ENCODE peak calls at places on chromosomes 7 and 10, in seven cellular contexts. One of them, this sample, is unnamed.

GRCh38 chr7:95904099-95904498 is 131.7 kb downstream of the DYNC1I1 start:
- DNase-seq in K562: no peak
- DNase-seq in IMR-90: no peak
- DNase-seq in mammary epithelial cell: no peak
- DNase-seq in PC-9: no peak
- DNase-seq in A549: no peak
- DNase-seq in SK-N-SH: no peak
- DNase-seq in this sample: no peak

GRCh38 chr10:123926401-123927264 is 35.0 kb upstream of the CPXM2 start:
- DNase-seq in PC-9: no peak
- DNase-seq in mammary epithelial cell: peak
- DNase-seq in A549: peak
- DNase-seq in K562: no peak
- DNase-seq in SK-N-SH: no peak
- DNase-seq in IMR-90: peak
- DNase-seq in this sample: no peak

GRCh38 chr10:80477813-80478212 is 23.7 kb downstream of the TSPAN14 start:
- DNase-seq in PC-9: no peak
- DNase-seq in A549: peak
- DNase-seq in SK-N-SH: no peak
- DNase-seq in K562: peak
- DNase-seq in IMR-90: peak
- DNase-seq in mammary epithelial cell: peak
- DNase-seq in this sample: peak

GRCh38 chr7:80748302-80749042 is 110.0 kb downstream of the CD36 start:
- DNase-seq in K562: no peak
- DNase-seq in PC-9: no peak
- DNase-seq in mammary epithelial cell: no peak
- DNase-seq in SK-N-SH: no peak
- DNase-seq in A549: no peak
- DNase-seq in IMR-90: no peak
- DNase-seq in this sample: peak

GRCh38 chr7:65839846-65840245 is 33.0 kb upstream of the VKORC1L1 start:
- DNase-seq in PC-9: no peak
- DNase-seq in K562: no peak
- DNase-seq in IMR-90: no peak
- DNase-seq in mammary epithelial cell: no peak
- DNase-seq in SK-N-SH: no peak
- DNase-seq in A549: no peak
- DNase-seq in this sample: no peak

GRCh38 chr10:74585231-74586087 is 240.9 kb upstream of the KAT6B start:
- DNase-seq in K562: no peak
- DNase-seq in SK-N-SH: peak
- DNase-seq in mammary epithelial cell: peak
- DNase-seq in A549: no peak
- DNase-seq in PC-9: no peak
- DNase-seq in IMR-90: peak
- DNase-seq in this sample: peak

GRCh38 chr7:98745722-98746318 is 124.0 kb downstream of the TMEM130 start:
- DNase-seq in K562: peak
- DNase-seq in PC-9: peak
- DNase-seq in mammary epithelial cell: peak
- DNase-seq in A549: peak
- DNase-seq in SK-N-SH: peak
- DNase-seq in IMR-90: peak
- DNase-seq in this sample: peak

GRCh38 chr10:84214046-84214572 is 11.2 kb downstream of the LRIT2 start:
- DNase-seq in K562: peak
- DNase-seq in PC-9: no peak
- DNase-seq in SK-N-SH: no peak
- DNase-seq in A549: peak
- DNase-seq in IMR-90: no peak
- DNase-seq in mammary epithelial cell: no peak
- DNase-seq in this sample: no peak

GRCh38 chr7:143514487-143514886 is 36.8 kb downstream of the TAS2R41 start:
- DNase-seq in SK-N-SH: no peak
- DNase-seq in mammary epithelial cell: no peak
- DNase-seq in A549: no peak
- DNase-seq in K562: no peak
- DNase-seq in PC-9: no peak
- DNase-seq in IMR-90: no peak
- DNase-seq in this sample: no peak

GRCh38 chr7:28500143-28500542 is 87.8 kb downstream of the CREB5 start:
- DNase-seq in mammary epithelial cell: no peak
- DNase-seq in A549: no peak
- DNase-seq in SK-N-SH: no peak
- DNase-seq in K562: no peak
- DNase-seq in IMR-90: no peak
- DNase-seq in PC-9: no peak
- DNase-seq in this sample: no peak

GRCh38 chr10:65769828-65770227 is 1156.0 kb upstream of the LRRTM3 start:
- DNase-seq in IMR-90: no peak
- DNase-seq in A549: no peak
- DNase-seq in mammary epithelial cell: peak
- DNase-seq in K562: no peak
- DNase-seq in SK-N-SH: no peak
- DNase-seq in PC-9: no peak
- DNase-seq in this sample: no peak

GRCh38 chr10:108443636-108444035 is 1279.1 kb upstream of the SORCS1 start:
- DNase-seq in mammary epithelial cell: no peak
- DNase-seq in PC-9: no peak
- DNase-seq in SK-N-SH: no peak
- DNase-seq in A549: no peak
- DNase-seq in IMR-90: no peak
- DNase-seq in K562: no peak
- DNase-seq in this sample: no peak

GRCh38 chr10:84659497-84660276 is 331.3 kb downstream of the CCSER2 start:
- DNase-seq in mammary epithelial cell: no peak
- DNase-seq in SK-N-SH: no peak
- DNase-seq in IMR-90: no peak
- DNase-seq in K562: no peak
- DNase-seq in PC-9: no peak
- DNase-seq in A549: no peak
- DNase-seq in this sample: no peak

GRCh38 chr10:14688606-14689005 is 86.1 kb downstream of the FAM107B start:
- DNase-seq in A549: no peak
- DNase-seq in mammary epithelial cell: no peak
- DNase-seq in IMR-90: peak
- DNase-seq in K562: no peak
- DNase-seq in PC-9: no peak
- DNase-seq in SK-N-SH: peak
- DNase-seq in this sample: no peak

GRCh38 chr7:122717356-122718089 is 14.8 kb upstream of the RNF148 start:
- DNase-seq in mammary epithelial cell: no peak
- DNase-seq in K562: no peak
- DNase-seq in IMR-90: no peak
- DNase-seq in PC-9: no peak
- DNase-seq in A549: no peak
- DNase-seq in SK-N-SH: no peak
- DNase-seq in this sample: no peak

GRCh38 chr10:36573246-36573645 is 552.2 kb upstream of the ANKRD30A start:
- DNase-seq in A549: no peak
- DNase-seq in PC-9: no peak
- DNase-seq in K562: no peak
- DNase-seq in mammary epithelial cell: no peak
- DNase-seq in SK-N-SH: no peak
- DNase-seq in IMR-90: no peak
- DNase-seq in this sample: peak

GRCh38 chr7:121620953-121621606 is 225.0 kb upstream of the FAM3C start:
- DNase-seq in mammary epithelial cell: no peak
- DNase-seq in IMR-90: no peak
- DNase-seq in SK-N-SH: no peak
- DNase-seq in K562: peak
- DNase-seq in PC-9: no peak
- DNase-seq in A549: no peak
- DNase-seq in this sample: no peak

GRCh38 chr10:88932539-88933256 is 19.9 kb downstream of the ACTA2 start:
- DNase-seq in K562: peak
- DNase-seq in SK-N-SH: peak
- DNase-seq in mammary epithelial cell: peak
- DNase-seq in PC-9: peak
- DNase-seq in A549: peak
- DNase-seq in IMR-90: peak
- DNase-seq in this sample: peak

GRCh38 chr7:132430863-132431822 is 145.1 kb downstream of the PLXNA4 start:
- DNase-seq in PC-9: no peak
- DNase-seq in K562: peak
- DNase-seq in SK-N-SH: peak
- DNase-seq in IMR-90: peak
- DNase-seq in A549: peak
- DNase-seq in mammary epithelial cell: peak
- DNase-seq in this sample: peak

DNA sequence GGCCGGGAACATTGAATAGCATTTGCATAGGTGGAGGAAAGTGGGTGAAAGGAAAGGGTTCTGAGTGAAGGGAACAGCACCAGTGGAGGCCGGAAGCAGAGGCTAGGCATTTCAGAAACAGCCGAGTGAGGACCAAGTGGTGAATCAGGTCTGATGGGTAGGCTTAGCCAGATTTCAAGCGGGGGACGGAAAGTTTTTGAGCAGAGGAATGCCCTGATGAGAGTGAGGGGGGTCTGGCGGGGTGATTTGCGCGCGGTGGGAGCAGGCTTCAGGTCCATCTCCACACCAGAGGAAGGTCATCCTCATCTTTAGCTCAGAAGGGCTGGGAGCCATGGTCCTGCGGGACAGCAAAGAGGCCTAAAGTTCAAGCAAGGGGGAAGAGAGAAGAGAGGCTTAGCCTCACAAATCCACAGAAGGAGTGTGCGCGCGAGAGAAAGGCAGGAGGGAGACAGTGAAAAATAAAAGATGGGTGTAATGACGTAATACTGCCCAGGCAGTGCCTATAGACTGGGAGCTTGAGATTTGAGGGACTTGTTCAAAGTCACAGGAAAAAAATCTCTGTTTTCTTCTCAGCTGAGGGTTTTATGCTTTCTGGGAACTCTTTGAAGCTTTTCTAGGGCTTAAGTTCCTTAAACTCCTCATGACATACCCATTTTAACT is 1.0 kb upstream of the DENND2A start:
- DNase-seq in IMR-90: no peak
- DNase-seq in K562: no peak
- DNase-seq in A549: no peak
- DNase-seq in mammary epithelial cell: no peak
- DNase-seq in SK-N-SH: no peak
- DNase-seq in PC-9: no peak
- DNase-seq in this sample: no peak
- H3K4me3 ChIP-seq in IMR-90: no peak
- H3K4me3 ChIP-seq in K562: no peak
- H3K4me3 ChIP-seq in A549: no peak
- H3K4me3 ChIP-seq in mammary epithelial cell: no peak
- H3K4me3 ChIP-seq in SK-N-SH: no peak
- H3K4me3 ChIP-seq in PC-9: peak
- H3K4me3 ChIP-seq in this sample: no peak

GRCh38 chr10:79176052-79176501 is 107.3 kb downstream of the ZMIZ1 start:
- DNase-seq in SK-N-SH: no peak
- DNase-seq in K562: no peak
- DNase-seq in PC-9: no peak
- DNase-seq in A549: no peak
- DNase-seq in mammary epithelial cell: no peak
- DNase-seq in IMR-90: peak
- DNase-seq in this sample: no peak

GRCh38 chr10:79178614-79179403 is 110.0 kb downstream of the ZMIZ1 start:
- DNase-seq in A549: no peak
- DNase-seq in K562: peak
- DNase-seq in mammary epithelial cell: no peak
- DNase-seq in IMR-90: peak
- DNase-seq in SK-N-SH: peak
- DNase-seq in PC-9: no peak
- DNase-seq in this sample: peak

GRCh38 chr10:79179404-79180309 is 110.9 kb downstream of the ZMIZ1 start:
- DNase-seq in PC-9: no peak
- DNase-seq in K562: no peak
- DNase-seq in mammary epithelial cell: no peak
- DNase-seq in A549: no peak
- DNase-seq in IMR-90: no peak
- DNase-seq in SK-N-SH: peak
- DNase-seq in this sample: peak

GRCh38 chr10:79176949-79177602 is 108.3 kb downstream of the ZMIZ1 start:
- DNase-seq in K562: no peak
- DNase-seq in A549: no peak
- DNase-seq in SK-N-SH: peak
- DNase-seq in PC-9: no peak
- DNase-seq in IMR-90: peak
- DNase-seq in mammary epithelial cell: no peak
- DNase-seq in this sample: peak

GRCh38 chr10:79178070-79178576 is 109.4 kb downstream of the ZMIZ1 start:
- DNase-seq in mammary epithelial cell: no peak
- DNase-seq in SK-N-SH: no peak
- DNase-seq in K562: no peak
- DNase-seq in A549: no peak
- DNase-seq in PC-9: no peak
- DNase-seq in IMR-90: no peak
- DNase-seq in this sample: no peak
- H3K4me2 ChIP-seq in mammary epithelial cell: no peak
- H3K4me2 ChIP-seq in SK-N-SH: peak
- H3K4me2 ChIP-seq in K562: peak
- H3K4me2 ChIP-seq in A549: peak
- H3K4me2 ChIP-seq in PC-9: no peak
- H3K4me2 ChIP-seq in IMR-90: peak
- H3K4me2 ChIP-seq in this sample: no peak

GRCh38 chr7:17944720-17945119 is 4.4 kb upstream of the SNX13 start:
- DNase-seq in A549: no peak
- DNase-seq in PC-9: no peak
- DNase-seq in IMR-90: no peak
- DNase-seq in SK-N-SH: peak
- DNase-seq in K562: no peak
- DNase-seq in mammary epithelial cell: no peak
- DNase-seq in this sample: no peak
- TF ChIP-seq CTCF in A549: no peak
- TF ChIP-seq CTCF in PC-9: peak
- TF ChIP-seq CTCF in IMR-90: no peak
- TF ChIP-seq CTCF in SK-N-SH: peak
- TF ChIP-seq CTCF in K562: no peak
- TF ChIP-seq CTCF in mammary epithelial cell: peak
- TF ChIP-seq CTCF in this sample: no peak

GRCh38 chr10:111075577-111076185 is 1.1 kb upstream of the ADRA2A start:
- DNase-seq in PC-9: no peak
- DNase-seq in A549: no peak
- DNase-seq in mammary epithelial cell: no peak
- DNase-seq in IMR-90: no peak
- DNase-seq in SK-N-SH: no peak
- DNase-seq in K562: no peak
- DNase-seq in this sample: no peak

GRCh38 chr10:111076682-111077661 is at the start of gene ADRA2A:
- DNase-seq in SK-N-SH: peak
- DNase-seq in PC-9: no peak
- DNase-seq in mammary epithelial cell: peak
- DNase-seq in IMR-90: peak
- DNase-seq in A549: peak
- DNase-seq in K562: no peak
- DNase-seq in this sample: peak

GRCh38 chr10:111078505-111079185 is 1.8 kb downstream of the ADRA2A start:
- DNase-seq in SK-N-SH: no peak
- DNase-seq in A549: no peak
- DNase-seq in mammary epithelial cell: no peak
- DNase-seq in PC-9: no peak
- DNase-seq in IMR-90: no peak
- DNase-seq in K562: no peak
- DNase-seq in this sample: no peak

GRCh38 chr10:111077715-111078504 is 1.1 kb downstream of the ADRA2A start:
- DNase-seq in PC-9: no peak
- DNase-seq in IMR-90: no peak
- DNase-seq in K562: no peak
- DNase-seq in mammary epithelial cell: no peak
- DNase-seq in SK-N-SH: peak
- DNase-seq in A549: no peak
- DNase-seq in this sample: peak

GRCh38 chr10:111076191-111076681 is 593 bp upstream of the ADRA2A start:
- DNase-seq in PC-9: no peak
- DNase-seq in SK-N-SH: peak
- DNase-seq in K562: peak
- DNase-seq in mammary epithelial cell: peak
- DNase-seq in A549: peak
- DNase-seq in IMR-90: peak
- DNase-seq in this sample: peak
- H3K4me3 ChIP-seq in PC-9: no peak
- H3K4me3 ChIP-seq in SK-N-SH: peak
- H3K4me3 ChIP-seq in K562: no peak
- H3K4me3 ChIP-seq in mammary epithelial cell: peak
- H3K4me3 ChIP-seq in A549: peak
- H3K4me3 ChIP-seq in IMR-90: peak
- H3K4me3 ChIP-seq in this sample: peak

This sample was measured in endothelial cell of umbilical vein.